ENCODE peak calls at places on chromosomes 1 and 21, in four cellular contexts. D, C, K and R are unnamed samples.

GRCh38 chr1:152089014-152089674 is at the start of gene TCHHL1:
- DNase-seq in C (no peak), D (no peak), K (peak; percentile 46), R (peak; percentile 2)

GRCh38 chr1:50976111-50976889 is 6.3 kb downstream of the CDKN2C start:
- DNase-seq in K (peak; percentile 52), C (peak; percentile 22), D (no peak), R (peak; percentile 70)

GRCh38 chr1:3352952-3353331 is 101.5 kb upstream of the ARHGEF16 start:
- DNase-seq in C (peak; percentile 69), D (no peak), K (peak; percentile 20), R (no peak)

GRCh38 chr1:243939167-243939848 is 89.3 kb upstream of the AKT3 start:
- DNase-seq in C (peak; percentile 22), K (peak; percentile 69), D (no peak), R (peak; percentile 56)

GRCh38 chr1:26719205-26719604 is 23.4 kb downstream of the ARID1A start:
- DNase-seq in C (no peak), D (no peak), K (no peak), R (no peak)

GRCh38 chr1:53470155-53470554 is 11.0 kb downstream of the DMRTB1 start:
- DNase-seq in K (no peak), D (no peak), C (peak; percentile 92), R (peak; percentile 70)

GRCh38 chr1:4830756-4831155 is 176.3 kb downstream of the AJAP1 start:
- DNase-seq in C (no peak), K (no peak), D (no peak), R (no peak)

GRCh38 chr1:22747021-22747734 is 36.5 kb downstream of the EPHB2 start:
- DNase-seq in K (peak; percentile 95), C (peak; percentile 99), D (no peak), R (peak; percentile 96)

GRCh38 chr1:77558591-77559164 is 123.8 kb downstream of the ZZZ3 start:
- DNase-seq in K (no peak), C (no peak), D (no peak), R (no peak)

GRCh38 chr1:244049969-244050834 is 881 bp upstream of the ZBTB18 start:
- DNase-seq in K (no peak), D (no peak), C (no peak), R (no peak)

GRCh38 chr21:46142581-46143473 is 12.6 kb downstream of the FTCD start:
- DNase-seq in D (no peak), K (no peak), C (no peak), R (no peak)

GRCh38 chr1:172970186-172970585 is 80.6 kb downstream of the TNFSF18 start:
- DNase-seq in D (no peak), K (peak; percentile 99), C (peak; percentile 71), R (peak; percentile 92)

GRCh38 chr1:245871881-245872280 is 635.2 kb downstream of the SMYD3 start:
- DNase-seq in K (no peak), C (no peak), D (no peak), R (peak; percentile 67)